ENCODE peak calls at places on chromosomes 1 and 21, in five cellular contexts. J is vagina, Y is psoas muscle, Q is heart left ventricle, B is GM23248. H is an unnamed sample.

GRCh38 chr21:29342394-29342957 is 43.8 kb downstream of the BACH1 start:
- DNase-seq in Q (peak; percentile 79), J (no peak), Y (peak; percentile 94), B (peak; percentile 94), H (no peak)

GRCh38 chr1:83029916-83030315 is 969.0 kb downstream of the TTLL7 start:
- DNase-seq in B (no peak), Q (no peak), Y (no peak), J (no peak), H (no peak)

GRCh38 chr1:163227126-163227525 is 24.4 kb upstream of the RGS5 start:
- DNase-seq in Q (no peak), Y (no peak), B (no peak), J (no peak), H (no peak)

GRCh38 chr1:219917851-219918466 is 10.4 kb downstream of the SLC30A10 start:
- DNase-seq in J (no peak), Q (no peak), Y (no peak), B (peak; percentile 34), H (no peak)

GRCh38 chr1:233224291-233224690 is 71.2 kb downstream of the PCNX2 start:
- DNase-seq in Q (no peak), Y (no peak), B (no peak), J (no peak), H (no peak)

GRCh38 chr1:43879414-43879813 is 54.2 kb upstream of the ARTN start:
- DNase-seq in Y (no peak), J (no peak), Q (no peak), B (peak; percentile 89), H (no peak)

GRCh38 chr1:116868386-116868785 is 41.3 kb upstream of the PTGFRN start:
- DNase-seq in Y (no peak), J (no peak), B (peak; percentile 53), Q (no peak), H (no peak)

GRCh38 chr21:43369124-43369523 is 57.8 kb downstream of the SIK1 start:
- DNase-seq in Y (peak; percentile 59), B (peak; percentile 95), J (no peak), Q (no peak), H (no peak)

GRCh38 chr1:36384542-36385409 is 948 bp downstream of the STK40 start:
- DNase-seq in Y (peak; percentile 83), Q (no peak), J (no peak), B (peak; percentile 67), H (peak; percentile 32)

GRCh38 chr1:205076245-205076761 is 8.0 kb downstream of the TMEM81 start:
- DNase-seq in B (no peak), Q (no peak), J (peak; percentile 40), Y (no peak), H (no peak)

GRCh38 chr1:241716915-241717651 is 65.0 kb downstream of the WDR64 start:
- DNase-seq in Y (no peak), Q (no peak), B (peak; percentile 76), J (no peak), H (no peak)

GRCh38 chr1:59204001-59204400 is 92.9 kb upstream of the FGGY start:
- DNase-seq in Y (no peak), B (no peak), J (no peak), Q (peak; percentile 64), H (no peak)

GRCh38 chr1:238664139-238664538 is 722.2 kb upstream of the CHRM3 start:
- DNase-seq in J (no peak), B (no peak), Q (no peak), Y (no peak), H (no peak)

GRCh38 chr1:225597926-225598575 is 54.9 kb downstream of the ENAH start:
- DNase-seq in Y (no peak), B (peak; percentile 51), J (no peak), Q (no peak), H (no peak)

GRCh38 chr1:154456631-154457030 is 45.4 kb upstream of the TDRD10 start:
- DNase-seq in Q (no peak), J (no peak), Y (no peak), B (no peak), H (no peak)

GRCh38 chr1:42295816-42296215 is 39.2 kb downstream of the FOXJ3 start:
- DNase-seq in Y (no peak), J (no peak), B (no peak), Q (no peak), H (no peak)

GRCh38 chr1:23368562-23369334 is 888 bp downstream of the ZNF436 start:
- DNase-seq in J (no peak), Y (peak; percentile 95), Q (peak; percentile 95), B (peak; percentile 99), H (peak; percentile 95)
- H3K4me1 ChIP-seq in J (peaks cover 57% of the 10 kb centered on the region), Y (peaks cover 49% of the 10 kb centered on the region), Q (peaks cover 30% of the 10 kb centered on the region), B (peaks cover 31% of the 10 kb centered on the region), H (peaks cover 31% of the 10 kb centered on the region)

GRCh38 chr1:180928272-180929230 is 15.9 kb downstream of the KIAA1614 start:
- DNase-seq in Q (peak; percentile 58), Y (no peak), B (no peak), J (no peak), H (no peak)
- H3K4me3 ChIP-seq in Q (no peak overlapping the region), Y (no peak overlapping the region), B (no peak overlapping the region), J (no peak overlapping the region), H (no peak overlapping the region)

DNA sequence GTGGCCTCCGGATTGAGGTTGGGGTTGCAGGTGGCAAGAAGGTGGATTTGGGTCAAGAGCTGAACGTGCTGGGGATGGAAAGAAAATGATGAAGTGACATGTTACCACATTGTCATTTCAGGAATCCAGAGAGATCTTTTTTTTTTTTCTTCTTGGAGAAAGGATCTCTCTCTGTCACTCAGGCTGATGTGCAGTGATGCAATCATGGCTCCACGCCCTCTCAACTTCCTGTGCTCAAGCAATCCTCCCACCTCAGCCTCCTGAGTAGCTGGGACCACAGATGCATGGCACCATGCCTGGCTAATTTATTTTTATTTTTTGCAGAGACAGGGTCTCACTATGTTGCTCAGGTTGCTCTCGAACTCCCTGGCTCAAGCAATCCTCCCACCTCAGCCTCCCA is 80.6 kb downstream of the GON4L start:
- DNase-seq in B (no peak), Y (peak; percentile 61), J (no peak), Q (no peak), H (no peak)
- H3K9me3 ChIP-seq in B (no peaks in the 10 kb centered on the region), Y (no peaks in the 10 kb centered on the region), J (no peaks in the 10 kb centered on the region), Q (no peaks in the 10 kb centered on the region), H (no peaks in the 10 kb centered on the region)

GRCh38 chr1:160578694-160579191 is 553 bp downstream of the CD84 start:
- DNase-seq in J (no peak), B (no peak), Y (no peak), Q (no peak), H (no peak)
- H3K4me1 ChIP-seq in J (no peaks in the 10 kb centered on the region), B (no peaks in the 10 kb centered on the region), Y (no peaks in the 10 kb centered on the region), Q (no peaks in the 10 kb centered on the region), H (peaks cover 3% of the 10 kb centered on the region)

GRCh38 chr1:34928865-34929496 is 469 bp downstream of the DLGAP3 start:
- DNase-seq in Q (no peak), B (no peak), J (no peak), Y (no peak), H (no peak)
- H3K4me3 ChIP-seq in Q (peak overlapping the region; percentile 47), B (no peak overlapping the region), J (peak overlapping the region; percentile 50), Y (peak overlapping the region; percentile 61), H (peak overlapping the region; percentile 29)

DNA sequence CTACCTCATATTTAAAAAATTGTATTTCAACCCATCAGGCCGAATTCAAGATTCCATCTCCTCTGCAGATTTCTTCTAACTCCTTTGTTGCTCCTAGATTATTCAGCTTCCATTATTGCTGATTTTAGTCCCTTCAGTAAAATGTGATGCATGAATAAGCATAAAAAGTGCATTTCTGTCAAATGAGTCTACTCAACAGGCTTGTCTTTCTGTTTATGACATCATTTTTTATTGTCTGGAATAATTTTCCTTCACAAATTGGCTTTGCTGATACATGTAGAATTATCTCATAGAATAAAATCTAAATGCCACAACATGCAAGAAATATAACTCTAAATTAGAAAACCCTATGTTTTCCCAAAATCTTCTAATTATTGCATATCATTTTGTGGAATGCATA is 1.6 kb upstream of the OR2M5 start:
- DNase-seq in B (no peak), J (no peak), Y (no peak), Q (no peak), H (no peak)
- H3K9me3 ChIP-seq in B (peaks cover 4% of the 10 kb centered on the region), J (no peaks in the 10 kb centered on the region), Y (peaks cover 9% of the 10 kb centered on the region), Q (no peaks in the 10 kb centered on the region), H (no peaks in the 10 kb centered on the region)

GRCh38 chr1:27513958-27514357 is 24.0 kb upstream of the WASF2 start:
- DNase-seq in Q (peak; percentile 79), J (no peak), B (no peak), Y (no peak), H (no peak)
- H3K4me1 ChIP-seq in Q (peaks cover 10% of the 10 kb centered on the region), J (peaks cover 45% of the 10 kb centered on the region), B (no peaks in the 10 kb centered on the region), Y (peaks cover 26% of the 10 kb centered on the region), H (no peaks in the 10 kb centered on the region)

GRCh38 chr1:198873696-198874230 is 234.9 kb downstream of the PTPRC start:
- DNase-seq in J (no peak), Y (no peak), B (no peak), Q (no peak), H (no peak)
- H3K4me3 ChIP-seq in J (no peak overlapping the region), Y (no peak overlapping the region), B (no peak overlapping the region), Q (no peak overlapping the region), H (no peak overlapping the region)

DNA sequence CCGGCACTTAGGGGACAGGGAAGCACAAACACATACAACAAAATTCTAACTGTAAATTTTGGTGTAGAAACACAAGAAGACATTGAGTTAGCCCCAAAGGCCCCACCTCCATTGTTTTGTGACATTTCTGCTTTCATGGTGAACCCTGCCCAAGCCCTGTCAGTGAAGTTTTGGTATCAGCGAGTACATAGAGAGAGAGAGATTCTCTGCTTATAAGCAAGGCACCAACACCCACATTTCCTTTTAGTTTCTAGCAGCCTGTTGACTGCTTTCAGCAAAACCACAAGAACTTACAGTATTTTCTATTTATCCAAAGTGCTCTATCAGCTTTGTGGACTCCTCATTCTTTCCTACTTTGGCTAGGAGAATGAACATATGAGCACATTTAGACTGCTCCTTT is 24.0 kb downstream of the ZNF124 start:
- DNase-seq in Q (no peak), J (no peak), B (no peak), Y (no peak), H (no peak)
- H3K9me3 ChIP-seq in Q (peaks cover 21% of the 10 kb centered on the region), J (peaks cover 13% of the 10 kb centered on the region), B (no peaks in the 10 kb centered on the region), Y (peaks cover 68% of the 10 kb centered on the region), H (peaks cover 40% of the 10 kb centered on the region)

DNA sequence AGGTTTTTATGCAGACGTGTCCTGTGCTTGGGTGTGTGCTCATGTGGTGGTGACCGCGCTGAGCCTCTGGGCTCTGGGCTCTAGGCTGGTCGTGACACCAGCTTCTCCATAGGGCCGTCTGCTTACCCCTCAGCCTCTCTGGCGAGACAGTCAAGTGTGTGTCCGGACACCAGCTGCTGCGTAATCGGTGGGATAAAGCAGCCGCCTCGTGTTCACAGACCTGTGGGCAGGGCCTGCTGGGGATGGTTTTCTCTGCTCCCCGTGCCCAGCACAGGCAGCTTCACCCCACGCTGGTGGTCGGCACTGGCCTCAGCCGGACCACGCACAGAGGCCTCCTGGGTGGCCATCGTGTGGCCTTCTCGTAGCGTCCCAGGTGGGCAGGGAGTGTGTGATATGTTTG is 33.6 kb upstream of the DIP2A start:
- DNase-seq in Y (peak; percentile 42), Q (peak; percentile 43), B (no peak), J (no peak), H (no peak)
- H3K4me1 ChIP-seq in Y (no peaks in the 10 kb centered on the region), Q (no peaks in the 10 kb centered on the region), B (no peaks in the 10 kb centered on the region), J (no peaks in the 10 kb centered on the region), H (no peaks in the 10 kb centered on the region)

H was measured in HAP-1.